ENCODE peak calls at places on chromosomes 13 and 19, in ten cellular contexts. C is GM13977; N is NCI-H1105 treated with DMSO at 0.1 percent for 48 hours; B is RCC 7860; Z is small intestine; J is AG10803; A is EL; V is foreskin fibroblast; X is Kasumi-1; T is activated T-helper 1 cell treated with anti-CD3 and anti-CD28 coated beads, Interleukin-12 subunit alpha, Interleukin-12 subunit beta, Interleukin-2, Interleukin-4 antibody, amounts not matched to agents 30 ng/mL and 10 ng/mL and 1 ng/mL, durations not matched to agents 14 hours and 24 hours and 36 hours. P is an unnamed sample.
A peak's percentile ranks its signal among the peaks of the same experiment; 100 is the strongest.

GRCh38 chr19:30870861-30871260 is 478.4 kb downstream of the TSHZ3 start:
- DNase-seq in C (no peak), N (peak; percentile 37), B (no peak), Z (no peak), J (peak; percentile 9), A (peak; percentile 1), V (no peak), X (no peak), T (no peak), P (no peak)

GRCh38 chr19:32830231-32831014 is 39.1 kb downstream of the SLC7A9 start:
- DNase-seq in C (no peak), N (no peak), B (peak; percentile 80), Z (no peak), J (peak; percentile 60), A (peak; percentile 90), V (peak; percentile 24), X (no peak), T (no peak), P (no peak)

GRCh38 chr13:113532156-113532806 is 41.8 kb upstream of the DCUN1D2 start:
- DNase-seq in C (no peak), N (no peak), B (no peak), Z (no peak), J (no peak), A (peak; percentile 65), V (no peak), X (no peak), T (no peak), P (no peak)

GRCh38 chr13:49020328-49020727 is 44.6 kb downstream of the FNDC3A start:
- DNase-seq in C (no peak), N (no peak), B (no peak), Z (no peak), J (no peak), A (no peak), V (no peak), X (no peak), T (no peak), P (no peak)

GRCh38 chr13:20472531-20472930 is 53.1 kb downstream of the CRYL1 start:
- DNase-seq in C (no peak), N (no peak), B (no peak), Z (no peak), J (no peak), A (no peak), V (no peak), X (no peak), T (no peak), P (no peak)

GRCh38 chr19:46898731-46899130 is 37.9 kb downstream of the ARHGAP35 start:
- DNase-seq in C (no peak), N (no peak), B (no peak), Z (no peak), J (peak; percentile 61), A (peak; percentile 56), V (peak; percentile 31), X (no peak), T (no peak), P (no peak)

GRCh38 chr13:48775804-48776203 is 122.1 kb downstream of the CYSLTR2 start:
- DNase-seq in C (no peak), N (no peak), B (peak; percentile 92), Z (no peak), J (peak; percentile 97), A (peak; percentile 98), V (peak; percentile 97), X (no peak), T (no peak), P (no peak)

GRCh38 chr19:17129377-17129776 is 53.8 kb downstream of the MYO9B start:
- DNase-seq in C (no peak), N (no peak), B (no peak), Z (no peak), J (no peak), A (no peak), V (no peak), X (no peak), T (no peak), P (no peak)

GRCh38 chr13:113989585-113990300 is 15.9 kb upstream of the C13orf46 start:
- DNase-seq in C (no peak), N (no peak), B (no peak), Z (no peak), J (no peak), A (no peak), V (no peak), X (peak; percentile 66), T (no peak), P (no peak)

GRCh38 chr19:38879400-38879751 is 1.3 kb upstream of the RINL start:
- DNase-seq in C (no peak), N (no peak), B (no peak), Z (no peak), J (no peak), A (no peak), V (no peak), X (no peak), T (no peak), P (no peak)

GRCh38 chr13:110503037-110503901 is 58.3 kb downstream of the RAB20 start:
- DNase-seq in C (no peak), N (no peak), B (no peak), Z (no peak), J (peak; percentile 36), A (peak; percentile 55), V (no peak), X (no peak), T (no peak), P (no peak)

GRCh38 chr13:72983085-72983768 is 75.6 kb upstream of the KLF5 start:
- DNase-seq in C (no peak), N (no peak), B (peak; percentile 22), Z (peak; percentile 85), J (peak; percentile 81), A (peak; percentile 77), V (peak; percentile 88), X (no peak), T (no peak), P (no peak)

GRCh38 chr13:110874508-110874960 is 40.3 kb downstream of the ANKRD10 start:
- DNase-seq in C (peak; percentile 78), N (peak; percentile 70), B (no peak), Z (peak; percentile 72), J (peak; percentile 35), A (peak; percentile 78), V (peak; percentile 91), X (peak; percentile 45), T (no peak), P (peak; percentile 29)

GRCh38 chr13:90518398-90518797 is 829.1 kb upstream of the MIR17HG start:
- DNase-seq in C (no peak), N (peak; percentile 22), B (no peak), Z (no peak), J (no peak), A (no peak), V (no peak), X (no peak), T (no peak), P (no peak)

GRCh38 chr13:24557121-24557520 is 44.5 kb upstream of the PARP4 start:
- DNase-seq in C (no peak), N (no peak), B (no peak), Z (no peak), J (peak; percentile 32), A (no peak), V (peak; percentile 66), X (no peak), T (no peak), P (no peak)

GRCh38 chr19:39824143-39825092 is 9.5 kb downstream of the DYRK1B start:
- DNase-seq in C (peak; percentile 95), N (peak; percentile 99), B (no peak), Z (peak; percentile 96), J (peak; percentile 90), A (peak; percentile 88), V (peak; percentile 96), X (peak; percentile 96), T (peak; percentile 87), P (peak; percentile 78)

GRCh38 chr13:97535619-97536018 is 101.7 kb downstream of the RAP2A start:
- DNase-seq in C (no peak), N (no peak), B (no peak), Z (no peak), J (peak; percentile 30), A (peak; percentile 30), V (peak; percentile 69), X (no peak), T (no peak), P (no peak)